ENCODE peak calls at places on chromosomes 5 and 9, in four cellular contexts. H, I, Z and G are unnamed samples.

GRCh38 chr5:9338796-9339195 is 207.1 kb downstream of the SEMA5A start:
- ATAC-seq in H (no peak), I (no peak), Z (no peak), G (no peak)

GRCh38 chr9:75532651-75533050 is 357.8 kb upstream of the PCSK5 start:
- ATAC-seq in H (no peak), I (no peak), Z (no peak), G (no peak)

GRCh38 chr5:173729079-173729765 is 112.8 kb upstream of the BOD1 start:
- ATAC-seq in H (no peak), I (no peak), Z (no peak), G (no peak)

GRCh38 chr9:134434896-134435506 is 108.7 kb downstream of the RXRA start:
- ATAC-seq in H (peak; percentile 85), I (no peak), Z (no peak), G (peak; percentile 86)

GRCh38 chr5:69024241-69024651 is 69.6 kb upstream of the SLC30A5 start:
- ATAC-seq in H (peak; percentile 90), I (peak; percentile 83), Z (peak; percentile 96), G (no peak)

GRCh38 chr5:33891731-33892418 is at the start of gene ADAMTS12:
- ATAC-seq in H (no peak), I (peak; percentile 27), Z (peak; percentile 39), G (peak; percentile 73)

GRCh38 chr5:41296066-41296465 is 82.7 kb upstream of the C6 start:
- ATAC-seq in H (no peak), I (no peak), Z (no peak), G (no peak)

GRCh38 chr5:158514961-158515359 is 584.8 kb downstream of the EBF1 start:
- ATAC-seq in H (no peak), I (no peak), Z (no peak), G (no peak)

GRCh38 chr5:33903118-33903517 is 11.3 kb upstream of the ADAMTS12 start:
- ATAC-seq in H (no peak), I (no peak), Z (no peak), G (no peak)

GRCh38 chr5:32724526-32724925 is 13.4 kb downstream of the NPR3 start:
- ATAC-seq in H (no peak), I (no peak), Z (peak; percentile 78), G (no peak)

GRCh38 chr5:35758151-35758724 is 98.5 kb upstream of the IL7R start:
- ATAC-seq in H (peak; percentile 78), I (peak; percentile 23), Z (no peak), G (no peak)

GRCh38 chr9:111271047-111271446 is 59.0 kb downstream of the OR2K2 start:
- ATAC-seq in H (no peak), I (no peak), Z (no peak), G (no peak)

GRCh38 chr5:167304834-167305469 is 986.5 kb upstream of the WWC1 start:
- ATAC-seq in H (no peak), I (no peak), Z (no peak), G (no peak)

GRCh38 chr9:135827866-135828580 is 79.3 kb downstream of the CAMSAP1 start:
- ATAC-seq in H (no peak), I (no peak), Z (no peak), G (no peak)

GRCh38 chr5:176429972-176430371 is 13.6 kb upstream of the CLTB start:
- ATAC-seq in H (peak; percentile 98), I (peak; percentile 54), Z (peak; percentile 99), G (no peak)

GRCh38 chr9:111831371-111832108 is 36.8 kb upstream of the SHOC1 start:
- ATAC-seq in H (no peak), I (no peak), Z (no peak), G (no peak)

GRCh38 chr5:138527170-138527569 is 15.9 kb downstream of the ETF1 start:
- ATAC-seq in H (peak; percentile 21), I (no peak), Z (peak; percentile 17), G (no peak)

GRCh38 chr9:136544549-136545064 is 1.2 kb downstream of the NOTCH1 start:
- ATAC-seq in H (no peak), I (peak; percentile 43), Z (peak; percentile 4), G (no peak)

GRCh38 chr9:135898634-135899407 is 8.5 kb downstream of the CAMSAP1 start:
- ATAC-seq in H (no peak), I (no peak), Z (no peak), G (no peak)

GRCh38 chr5:139863361-139863760 is 67.8 kb downstream of the PSD2 start:
- ATAC-seq in H (no peak), I (no peak), Z (no peak), G (peak; percentile 63)

GRCh38 chr5:124436294-124436693 is 310.1 kb downstream of the ZNF608 start:
- ATAC-seq in H (no peak), I (no peak), Z (no peak), G (no peak)

GRCh38 chr5:132468665-132469379 is 21.8 kb downstream of the IRF1 start:
- ATAC-seq in H (no peak), I (no peak), Z (no peak), G (no peak)

GRCh38 chr5:157686841-157687554 is 15.7 kb downstream of the C5orf52 start:
- ATAC-seq in H (peak; percentile 62), I (no peak), Z (no peak), G (no peak)

GRCh38 chr5:159850192-159850573 is 66.1 kb upstream of the ADRA1B start:
- ATAC-seq in H (no peak), I (no peak), Z (no peak), G (peak; percentile 89)

GRCh38 chr5:35186749-35187148 is 43.5 kb downstream of the PRLR start:
- ATAC-seq in H (no peak), I (no peak), Z (no peak), G (no peak)

GRCh38 chr9:75491533-75491932 is 398.9 kb upstream of the PCSK5 start:
- ATAC-seq in H (no peak), I (no peak), Z (no peak), G (peak; percentile 51)

GRCh38 chr9:75087279-75087823 is 604 bp downstream of the NMRK1 start:
- ATAC-seq in H (peak; percentile 55), I (peak; percentile 47), Z (no peak), G (no peak)

GRCh38 chr5:84403773-84404172 is 19.1 kb upstream of the EDIL3 start:
- ATAC-seq in H (no peak), I (no peak), Z (no peak), G (no peak)

GRCh38 chr9:129208191-129209091 is 30.4 kb upstream of the IER5L start:
- ATAC-seq in H (no peak), I (no peak), Z (peak; percentile 78), G (no peak)

GRCh38 chr5:29548262-29548661 is 1645.2 kb upstream of the CDH6 start:
- ATAC-seq in H (no peak), I (no peak), Z (no peak), G (no peak)

GRCh38 chr5:53303105-53303504 is 177.3 kb upstream of the FST start:
- ATAC-seq in H (no peak), I (no peak), Z (no peak), G (peak; percentile 53)

GRCh38 chr5:580436-580835 is 31.7 kb upstream of the CEP72 start:
- ATAC-seq in H (no peak), I (no peak), Z (no peak), G (no peak)

DNA sequence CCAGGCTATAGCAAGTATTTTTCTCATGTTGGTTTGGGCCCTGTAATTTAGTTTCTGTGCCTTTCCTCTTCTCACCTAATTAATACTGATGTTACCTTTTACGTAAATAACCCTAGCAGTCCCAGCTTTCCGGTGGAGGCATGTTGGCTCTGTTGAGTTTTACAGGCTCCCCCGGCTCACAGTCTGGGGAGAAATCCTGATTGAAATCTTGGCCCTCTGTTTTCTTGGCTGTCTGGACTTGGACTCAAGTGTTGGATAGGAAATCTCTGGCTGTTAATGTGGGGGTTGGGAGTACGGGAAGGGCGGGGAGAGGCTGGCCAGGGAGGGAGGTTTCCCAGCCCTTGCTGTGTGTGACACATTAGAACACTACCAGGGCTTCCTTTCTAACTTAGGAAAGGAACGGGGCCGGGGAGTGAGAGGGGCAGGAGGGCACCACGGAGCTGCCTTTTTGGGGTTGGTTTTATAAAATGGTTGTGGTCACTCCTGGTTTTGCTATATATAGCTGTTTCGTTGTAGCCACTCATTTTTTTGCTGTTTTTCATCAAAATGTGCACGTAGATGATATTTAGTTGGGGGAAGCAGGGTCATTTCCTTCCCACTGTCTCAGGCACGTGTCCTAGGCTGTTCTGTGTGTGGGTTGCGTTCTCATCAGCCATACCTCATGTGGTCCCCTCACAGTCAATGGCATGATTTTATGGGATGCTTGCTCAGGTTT is 10.9 kb downstream of the TRIO start:
- ATAC-seq in H (no peak), I (peak; percentile 59), Z (no peak), G (peak; percentile 89)
- TF ChIP-seq POLR2AphosphoS5 in H (no peak), I (no peak), Z (no peak), G (peak; percentile 91)

DNA sequence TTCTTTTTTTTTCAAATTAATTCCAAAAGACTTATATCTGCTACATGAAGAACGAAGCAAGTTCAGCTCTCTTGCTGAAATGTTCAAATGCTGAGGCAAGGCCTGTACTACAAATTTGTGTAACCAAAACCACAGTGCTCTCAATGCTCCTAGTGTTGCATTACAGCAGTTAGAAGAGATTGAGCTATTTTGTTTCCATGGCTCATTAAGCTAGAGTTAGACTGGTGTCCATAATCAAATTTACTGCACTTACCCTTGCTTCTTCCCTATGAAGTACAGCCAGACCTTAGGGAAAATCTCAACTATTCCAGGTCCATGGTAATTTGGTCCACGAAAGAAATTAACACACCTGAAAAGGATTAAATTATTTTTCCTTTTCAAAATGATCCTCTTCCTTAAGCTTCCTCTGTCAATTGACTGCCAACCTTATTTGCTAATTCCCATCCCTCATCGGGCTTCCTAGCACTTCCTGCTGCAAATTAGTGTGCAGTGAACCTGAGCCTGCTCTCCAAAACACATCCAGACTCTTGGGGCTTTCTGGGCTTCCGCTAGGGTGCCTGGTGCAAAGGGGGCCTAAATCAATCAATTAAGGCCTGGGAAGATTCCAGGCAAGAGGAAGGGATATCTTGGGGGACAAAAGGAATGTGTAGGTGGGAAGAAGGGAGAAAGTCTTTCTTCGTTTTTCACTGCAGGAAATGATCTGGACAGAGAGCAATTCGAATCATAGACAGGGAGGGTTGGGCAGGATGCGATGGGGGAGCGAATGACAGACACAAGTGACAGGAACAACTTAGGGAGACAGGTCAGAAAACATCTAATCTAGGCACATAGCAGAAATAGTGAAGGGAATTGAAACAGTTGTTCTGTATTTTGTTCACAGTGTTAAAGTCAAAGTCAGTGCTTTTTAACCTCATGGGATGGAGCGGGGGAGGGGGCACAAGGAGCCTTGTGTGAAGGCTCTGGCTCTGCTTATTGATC is 542.4 kb downstream of the RAB3C start:
- ATAC-seq in H (no peak), I (peak; percentile 40), Z (no peak), G (no peak)
- H3K27ac ChIP-seq in H (no peak overlapping the region), I (no peak overlapping the region), Z (no peak overlapping the region), G (peak overlapping the region; percentile 71)

GRCh38 chr9:80649001-80649420 is 1040.3 kb downstream of the TLE1 start:
- ATAC-seq in H (no peak), I (no peak), Z (no peak), G (peak; percentile 88)
- TF ChIP-seq POLR2AphosphoS5 in H (no peak), I (no peak), Z (no peak), G (peak; percentile 83)

DNA sequence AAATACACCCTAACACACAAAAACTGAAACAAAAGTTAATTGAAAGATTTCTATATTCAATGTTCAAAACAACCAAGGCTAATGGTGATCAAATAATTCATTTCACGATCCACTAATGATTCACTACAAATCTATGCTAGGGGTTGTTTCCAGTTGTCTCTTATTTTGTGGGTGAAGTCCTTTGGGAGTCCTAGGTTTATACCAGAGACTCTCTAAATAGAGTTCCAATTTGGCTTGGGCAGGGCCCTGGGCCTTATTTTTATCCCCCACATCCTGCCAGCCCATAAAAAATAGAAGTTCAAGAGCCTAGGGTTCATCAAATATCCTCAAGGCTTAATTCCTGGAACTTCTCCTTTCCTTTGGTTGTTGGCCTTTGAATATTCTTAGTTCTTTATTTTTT is 26.1 kb downstream of the SREK1IP1 start:
- ATAC-seq in H (no peak), I (no peak), Z (no peak), G (no peak)
- H3K27ac ChIP-seq in H (no peak overlapping the region), I (no peak overlapping the region), Z (no peak overlapping the region), G (no peak overlapping the region)